ENCODE peak calls at places on chromosome 3, in seven cellular contexts. One of them, this sample, is unnamed.

GRCh38 chr3:42809202-42809601 is at the start of gene ACKR2:
- DNase-seq in omental fat pad: no peak
- DNase-seq in GM03348: no peak
- DNase-seq in iPS-NIHi11: no peak
- DNase-seq in thoracic aorta: no peak
- DNase-seq in skeletal muscle cell: no peak
- DNase-seq in activated T-cell treated with anti-CD3 and anti-CD28 coated beads for 1 hour: no peak
- DNase-seq in this sample: no peak

GRCh38 chr3:136535906-136536305 is 216.3 kb downstream of the STAG1 start:
- DNase-seq in omental fat pad: no peak
- DNase-seq in skeletal muscle cell: no peak
- DNase-seq in thoracic aorta: no peak
- DNase-seq in activated T-cell treated with anti-CD3 and anti-CD28 coated beads for 1 hour: no peak
- DNase-seq in iPS-NIHi11: no peak
- DNase-seq in GM03348: peak
- DNase-seq in this sample: no peak

GRCh38 chr3:65597225-65597951 is 441.3 kb downstream of the MAGI1 start:
- DNase-seq in thoracic aorta: no peak
- DNase-seq in activated T-cell treated with anti-CD3 and anti-CD28 coated beads for 1 hour: no peak
- DNase-seq in GM03348: peak
- DNase-seq in skeletal muscle cell: no peak
- DNase-seq in omental fat pad: no peak
- DNase-seq in iPS-NIHi11: peak
- DNase-seq in this sample: no peak

GRCh38 chr3:46573701-46574100 is 7.6 kb upstream of the LRRC2 start:
- DNase-seq in skeletal muscle cell: no peak
- DNase-seq in thoracic aorta: no peak
- DNase-seq in omental fat pad: no peak
- DNase-seq in activated T-cell treated with anti-CD3 and anti-CD28 coated beads for 1 hour: no peak
- DNase-seq in iPS-NIHi11: no peak
- DNase-seq in GM03348: no peak
- DNase-seq in this sample: no peak

GRCh38 chr3:32780735-32781210 is 37.0 kb upstream of the TRIM71 start:
- DNase-seq in thoracic aorta: no peak
- DNase-seq in skeletal muscle cell: no peak
- DNase-seq in activated T-cell treated with anti-CD3 and anti-CD28 coated beads for 1 hour: no peak
- DNase-seq in iPS-NIHi11: peak
- DNase-seq in omental fat pad: no peak
- DNase-seq in GM03348: peak
- DNase-seq in this sample: peak

GRCh38 chr3:157438371-157438735 is 1.7 kb downstream of the PTX3 start:
- DNase-seq in GM03348: peak
- DNase-seq in activated T-cell treated with anti-CD3 and anti-CD28 coated beads for 1 hour: no peak
- DNase-seq in skeletal muscle cell: no peak
- DNase-seq in omental fat pad: no peak
- DNase-seq in thoracic aorta: no peak
- DNase-seq in iPS-NIHi11: peak
- DNase-seq in this sample: no peak

GRCh38 chr3:187014417-187014864 is 84.1 kb downstream of the ST6GAL1 start:
- DNase-seq in GM03348: no peak
- DNase-seq in omental fat pad: no peak
- DNase-seq in skeletal muscle cell: no peak
- DNase-seq in iPS-NIHi11: no peak
- DNase-seq in activated T-cell treated with anti-CD3 and anti-CD28 coated beads for 1 hour: no peak
- DNase-seq in thoracic aorta: no peak
- DNase-seq in this sample: no peak

GRCh38 chr3:129013491-129013891 is 12.4 kb downstream of the EFCC1 start:
- DNase-seq in thoracic aorta: no peak
- DNase-seq in iPS-NIHi11: no peak
- DNase-seq in GM03348: no peak
- DNase-seq in omental fat pad: no peak
- DNase-seq in activated T-cell treated with anti-CD3 and anti-CD28 coated beads for 1 hour: no peak
- DNase-seq in skeletal muscle cell: no peak
- DNase-seq in this sample: no peak

GRCh38 chr3:9213019-9213646 is 36.3 kb downstream of the SRGAP3 start:
- DNase-seq in thoracic aorta: no peak
- DNase-seq in omental fat pad: no peak
- DNase-seq in iPS-NIHi11: no peak
- DNase-seq in GM03348: no peak
- DNase-seq in activated T-cell treated with anti-CD3 and anti-CD28 coated beads for 1 hour: no peak
- DNase-seq in skeletal muscle cell: no peak
- DNase-seq in this sample: no peak

GRCh38 chr3:56131976-56132590 is 336.2 kb downstream of the ERC2 start:
- DNase-seq in skeletal muscle cell: peak
- DNase-seq in GM03348: peak
- DNase-seq in thoracic aorta: no peak
- DNase-seq in omental fat pad: no peak
- DNase-seq in iPS-NIHi11: peak
- DNase-seq in activated T-cell treated with anti-CD3 and anti-CD28 coated beads for 1 hour: no peak
- DNase-seq in this sample: no peak

This sample was measured in suprapubic skin.